ENCODE peak calls at places on chromosomes 3 and 15, in seven cellular contexts. L is GM23248, F is A549, A is PC-9, T is HCT116, D is K562, U is breast epithelium. P is an unnamed sample. For H3K4me1, the result is how much of the 10 kb centered on the place peaks cover.

GRCh38 chr15:85380860-85381535 is 595 bp downstream of the AKAP13 start:
- DNase-seq in L (peak), F (no peak), A (peak), T (no peak), D (peak), U (peak), P (peak)

GRCh38 chr15:77550275-77551251 is 82.1 kb downstream of the LINGO1 start:
- DNase-seq in L (no peak), F (no peak), A (no peak), T (no peak), D (no peak), U (no peak), P (no peak)

GRCh38 chr3:159907828-159908227 is 80.8 kb upstream of the IL12A start:
- DNase-seq in L (no peak), F (no peak), A (no peak), T (no peak), D (no peak), U (no peak), P (no peak)

GRCh38 chr3:23666818-23667217 is 138.9 kb upstream of the UBE2E1 start:
- DNase-seq in L (no peak), F (no peak), A (no peak), T (no peak), D (no peak), U (no peak), P (no peak)

GRCh38 chr15:57741089-57741488 is 34.6 kb downstream of the POLR2M start:
- DNase-seq in L (no peak), F (no peak), A (no peak), T (no peak), D (no peak), U (no peak), P (no peak)

GRCh38 chr3:127970966-127971592 is 56.0 kb downstream of the KBTBD12 start:
- DNase-seq in L (peak), F (peak), A (peak), T (peak), D (peak), U (no peak), P (peak)

GRCh38 chr3:70840106-70840870 is 527.9 kb upstream of the MDFIC2 start:
- DNase-seq in L (no peak), F (no peak), A (no peak), T (no peak), D (no peak), U (no peak), P (no peak)

GRCh38 chr15:94523873-94524272 is 292.5 kb downstream of the MCTP2 start:
- DNase-seq in L (no peak), F (no peak), A (no peak), T (no peak), D (no peak), U (no peak), P (no peak)

GRCh38 chr15:50162988-50163718 is 18.8 kb upstream of the SLC27A2 start:
- DNase-seq in L (no peak), F (peak), A (peak), T (peak), D (no peak), U (no peak), P (no peak)

GRCh38 chr3:40309925-40310635 is 573 bp downstream of the EIF1B start:
- DNase-seq in L (peak), F (peak), A (no peak), T (no peak), D (peak), U (peak), P (peak)

GRCh38 chr3:156533205-156533604 is 21.7 kb downstream of the SSR3 start:
- DNase-seq in L (no peak), F (no peak), A (no peak), T (no peak), D (no peak), U (no peak), P (no peak)

GRCh38 chr3:52225452-52226228 is at the start of gene TLR9:
- DNase-seq in L (no peak), F (no peak), A (no peak), T (no peak), D (no peak), U (no peak), P (no peak)

GRCh38 chr15:75904241-75904631 is 558 bp downstream of the FBXO22 start:
- DNase-seq in L (peak), F (peak), A (no peak), T (no peak), D (no peak), U (no peak), P (no peak)

GRCh38 chr3:116586285-116586944 is 123.2 kb upstream of the TUSC7 start:
- DNase-seq in L (no peak), F (no peak), A (no peak), T (no peak), D (no peak), U (no peak), P (no peak)

GRCh38 chr3:112253301-112253971 is 40.6 kb downstream of the SLC9C1 start:
- DNase-seq in L (no peak), F (no peak), A (no peak), T (no peak), D (no peak), U (no peak), P (no peak)

GRCh38 chr3:100184960-100185566 is 70.8 kb upstream of the FILIP1L start:
- DNase-seq in L (peak), F (no peak), A (no peak), T (no peak), D (no peak), U (no peak), P (no peak)

GRCh38 chr3:67635806-67636205 is 18.6 kb downstream of the SUCLG2 start:
- DNase-seq in L (peak), F (no peak), A (no peak), T (no peak), D (no peak), U (no peak), P (no peak)

GRCh38 chr3:155745795-155746550 is 1.1 kb upstream of the PLCH1 start:
- DNase-seq in L (peak), F (peak), A (no peak), T (peak), D (peak), U (no peak), P (no peak)

GRCh38 chr3:188524057-188524456 is 370.1 kb downstream of the LPP start:
- DNase-seq in L (no peak), F (no peak), A (no peak), T (no peak), D (no peak), U (no peak), P (no peak)

GRCh38 chr3:126152458-126152857 is 27.9 kb downstream of the ALDH1L1 start:
- DNase-seq in L (no peak), F (no peak), A (no peak), T (no peak), D (no peak), U (no peak), P (no peak)

GRCh38 chr3:81723732-81724313 is 37.6 kb downstream of the GBE1 start:
- DNase-seq in L (peak), F (peak), A (no peak), T (no peak), D (peak), U (no peak), P (no peak)

GRCh38 chr15:33454346-33454745 is 143.6 kb downstream of the RYR3 start:
- DNase-seq in L (no peak), F (no peak), A (no peak), T (no peak), D (no peak), U (no peak), P (no peak)

GRCh38 chr15:85499498-85499897 is 119.1 kb downstream of the AKAP13 start:
- DNase-seq in L (no peak), F (no peak), A (no peak), T (no peak), D (no peak), U (no peak), P (no peak)

GRCh38 chr15:87619161-87619960 is 637.2 kb downstream of the NTRK3 start:
- DNase-seq in L (peak), F (peak), A (peak), T (no peak), D (peak), U (no peak), P (no peak)

GRCh38 chr3:114005406-114005987 is 50.8 kb downstream of the CCDC191 start:
- DNase-seq in L (no peak), F (no peak), A (no peak), T (no peak), D (no peak), U (no peak), P (no peak)

GRCh38 chr3:108102420-108103039 is 11.7 kb upstream of the CD47 start:
- DNase-seq in L (no peak), F (no peak), A (no peak), T (no peak), D (no peak), U (no peak), P (no peak)

GRCh38 chr3:125163739-125164601 is 48.6 kb downstream of the SLC12A8 start:
- DNase-seq in L (peak), F (peak), A (peak), T (no peak), D (peak), U (no peak), P (no peak)

GRCh38 chr3:181326637-181327223 is 337.2 kb upstream of the DNAJC19 start:
- DNase-seq in L (peak), F (peak), A (no peak), T (peak), D (peak), U (no peak), P (no peak)

GRCh38 chr3:33717866-33718594 is at the start of gene CLASP2:
- DNase-seq in L (peak), F (peak), A (peak), T (peak), D (peak), U (peak), P (peak)

GRCh38 chr3:42347928-42348327 is 62.5 kb downstream of the LYZL4 start:
- DNase-seq in L (no peak), F (no peak), A (no peak), T (no peak), D (no peak), U (no peak), P (no peak)

GRCh38 chr3:30428251-30428650 is 178.2 kb upstream of the TGFBR2 start:
- DNase-seq in L (peak), F (no peak), A (no peak), T (no peak), D (no peak), U (no peak), P (no peak)

GRCh38 chr3:1007890-1008289 is 84.9 kb upstream of the CNTN6 start:
- DNase-seq in L (peak), F (no peak), A (no peak), T (no peak), D (no peak), U (no peak), P (no peak)

GRCh38 chr3:78977073-78977472 is 790.7 kb downstream of the ROBO1 start:
- DNase-seq in L (peak), F (no peak), A (no peak), T (no peak), D (no peak), U (no peak), P (no peak)

GRCh38 chr15:38398134-38398533 is 55.8 kb upstream of the FAM98B start:
- DNase-seq in L (peak), F (peak), A (no peak), T (peak), D (no peak), U (no peak), P (peak)

GRCh38 chr15:38406451-38406850 is 47.5 kb upstream of the FAM98B start:
- DNase-seq in L (peak), F (no peak), A (no peak), T (no peak), D (no peak), U (no peak), P (no peak)

GRCh38 chr15:38401716-38402115 is 52.2 kb upstream of the FAM98B start:
- DNase-seq in L (peak), F (no peak), A (no peak), T (no peak), D (no peak), U (no peak), P (no peak)

DNA sequence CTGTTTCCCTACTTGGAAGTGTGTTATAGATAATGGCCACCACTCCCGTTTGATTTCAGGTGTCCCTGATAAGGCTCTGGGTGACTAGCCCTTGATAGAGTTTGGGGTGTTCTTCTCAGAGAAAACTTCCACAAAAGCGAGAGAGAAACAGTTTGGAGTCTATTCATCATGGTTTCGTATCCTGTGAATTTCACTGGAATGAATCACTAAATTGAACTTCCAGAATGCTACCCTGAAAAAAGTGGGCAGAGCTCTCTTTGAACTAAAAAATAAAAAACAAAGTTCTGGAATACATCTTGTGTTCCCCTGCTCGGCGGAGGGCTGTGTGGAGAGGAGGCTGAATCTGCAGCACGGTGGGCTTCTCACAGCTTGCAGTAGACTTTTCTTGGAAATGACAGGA is 52.8 kb upstream of the FAM98B start:
- DNase-seq in L (peak), F (no peak), A (no peak), T (no peak), D (no peak), U (no peak), P (no peak)
- H3K4me3 ChIP-seq in L (peak), F (no peak), A (no peak), T (no peak), D (no peak), U (no peak), P (no peak)

GRCh38 chr3:153679711-153680110 is 441.5 kb upstream of the ARHGEF26 start:
- DNase-seq in L (no peak), F (no peak), A (no peak), T (no peak), D (no peak), U (no peak), P (no peak)
- H3K27ac ChIP-seq in L (no peak), F (no peak), A (no peak), T (no peak), D (no peak), U (no peak), P (no peak)

DNA sequence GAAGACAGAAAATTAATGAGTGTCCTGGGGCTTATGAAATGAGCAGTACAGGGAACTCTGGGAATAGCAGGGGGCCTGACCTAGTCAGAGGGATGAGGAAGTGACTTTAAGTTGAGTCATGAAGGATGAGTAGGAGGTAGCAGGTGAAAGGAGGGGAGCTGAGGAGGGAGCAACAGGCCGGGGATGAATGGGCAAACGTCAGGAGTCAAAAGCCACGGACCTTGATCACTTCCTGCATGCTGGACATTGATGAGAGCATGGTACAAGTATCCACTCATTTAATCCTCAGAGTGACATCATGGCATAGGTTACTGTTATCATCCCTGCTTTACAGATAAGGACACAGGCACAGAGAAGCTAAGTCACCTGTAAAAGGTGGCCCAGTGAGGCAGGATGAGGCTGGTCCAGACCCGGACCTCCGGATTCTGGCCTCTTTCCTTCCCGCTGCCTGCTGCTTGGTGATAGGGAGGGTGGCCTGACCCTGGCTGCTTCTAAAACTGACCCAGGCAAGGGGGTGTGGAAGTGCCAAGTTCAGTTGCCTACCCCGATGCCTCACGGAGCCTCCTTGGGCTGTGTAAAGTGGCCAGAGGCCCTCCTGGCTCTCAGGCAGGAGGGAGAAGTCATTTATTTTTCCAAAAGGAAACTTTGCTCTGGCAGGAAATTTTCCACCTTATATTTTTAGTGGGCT is 7.6 kb downstream of the CORO2B start:
- DNase-seq in L (peak), F (peak), A (peak), T (peak), D (no peak), U (no peak), P (peak)
- H3K4me1 ChIP-seq in L (half or more), F (under half), A (under half), T (half or more), D (under half), U (under half), P (under half)

GRCh38 chr15:88765212-88765611 is 38.0 kb upstream of the ACAN start:
- DNase-seq in L (no peak), F (no peak), A (no peak), T (no peak), D (no peak), U (no peak), P (no peak)

GRCh38 chr15:88764448-88764847 is 38.8 kb upstream of the ACAN start:
- DNase-seq in L (no peak), F (no peak), A (no peak), T (no peak), D (no peak), U (no peak), P (no peak)

DNA sequence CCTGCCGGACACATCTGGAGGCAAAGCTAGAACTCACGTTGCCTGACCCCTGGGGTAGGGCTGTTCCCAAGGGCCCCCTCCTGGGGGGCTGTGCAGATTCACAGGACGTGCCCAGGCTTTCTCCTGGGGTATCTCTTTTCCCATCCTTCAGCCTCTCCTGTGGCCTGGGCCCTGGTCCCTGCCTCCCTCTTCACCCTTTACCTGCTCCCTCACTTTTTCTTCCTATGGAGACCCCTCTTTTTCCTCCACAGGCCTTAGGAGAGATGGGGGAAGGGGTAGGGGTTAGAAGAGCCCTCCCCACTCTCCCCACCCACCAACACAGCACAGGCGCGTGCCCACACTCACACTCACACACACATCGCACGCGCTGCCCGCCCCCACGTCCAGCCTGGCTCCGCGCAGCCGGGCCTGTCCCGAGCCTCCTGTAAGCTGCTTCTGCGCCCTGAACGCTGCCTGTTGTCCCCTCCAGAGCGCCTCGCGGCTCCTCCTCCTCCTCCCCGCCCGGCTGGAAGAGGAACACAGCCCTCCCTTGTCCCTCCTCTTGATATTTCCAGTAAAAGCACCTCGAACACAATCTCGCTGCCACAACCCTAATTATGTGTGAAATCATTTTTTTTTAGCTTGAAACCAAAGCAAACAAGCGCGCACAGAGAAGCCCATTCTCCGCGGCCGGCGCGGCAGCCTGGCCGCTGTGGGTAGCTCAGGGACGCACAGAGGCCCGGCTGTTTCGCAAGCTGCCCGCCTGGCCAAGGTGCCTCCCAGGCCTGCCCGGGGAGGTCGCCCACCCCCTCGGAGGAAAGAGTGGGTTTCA is 33.9 kb upstream of the ACAN start:
- DNase-seq in L (peak), F (no peak), A (no peak), T (no peak), D (no peak), U (no peak), P (no peak)
- H3K4me3 ChIP-seq in L (peak), F (no peak), A (no peak), T (no peak), D (no peak), U (no peak), P (peak)

GRCh38 chr3:10981961-10982360 is 10.6 kb upstream of the SLC6A1 start:
- DNase-seq in L (peak), F (no peak), A (no peak), T (no peak), D (no peak), U (no peak), P (no peak)

GRCh38 chr3:10984371-10984896 is 8.1 kb upstream of the SLC6A1 start:
- DNase-seq in L (no peak), F (no peak), A (no peak), T (no peak), D (no peak), U (no peak), P (no peak)

GRCh38 chr3:10981031-10981430 is 11.5 kb upstream of the SLC6A1 start:
- DNase-seq in L (no peak), F (no peak), A (no peak), T (no peak), D (no peak), U (no peak), P (no peak)

GRCh38 chr3:10983219-10983916 is 9.2 kb upstream of the SLC6A1 start:
- DNase-seq in L (peak), F (peak), A (no peak), T (peak), D (peak), U (no peak), P (no peak)

GRCh38 chr3:10982782-10983181 is 9.8 kb upstream of the SLC6A1 start:
- DNase-seq in L (no peak), F (no peak), A (peak), T (peak), D (no peak), U (no peak), P (no peak)
- H3K27ac ChIP-seq in L (no peak), F (no peak), A (no peak), T (no peak), D (no peak), U (no peak), P (no peak)

GRCh38 chr3:50353231-50354004 is 2.8 kb downstream of the CYB561D2 start:
- DNase-seq in L (no peak), F (no peak), A (no peak), T (no peak), D (no peak), U (no peak), P (no peak)

GRCh38 chr3:50354186-50354764 is 3.6 kb downstream of the CYB561D2 start:
- DNase-seq in L (no peak), F (no peak), A (no peak), T (no peak), D (no peak), U (no peak), P (no peak)

GRCh38 chr3:50350527-50351317 is at the start of the genes CYB561D2 and NPRL2:
- DNase-seq in L (peak), F (peak), A (peak), T (peak), D (peak), U (peak), P (peak)

GRCh38 chr3:50351318-50351687 is 641 bp downstream of the CYB561D2 start:
- DNase-seq in L (no peak), F (no peak), A (no peak), T (no peak), D (no peak), U (no peak), P (no peak)

GRCh38 chr3:50352762-50353161 is 2.1 kb downstream of the CYB561D2 start:
- DNase-seq in L (peak), F (peak), A (peak), T (no peak), D (no peak), U (no peak), P (no peak)
- H3K4me1 ChIP-seq in L (under half), F (under half), A (under half), T (under half), D (under half), U (under half), P (under half)

GRCh38 chr3:132486086-132486485 is 68.8 kb downstream of the DNAJC13 start:
- DNase-seq in L (peak), F (peak), A (no peak), T (no peak), D (no peak), U (no peak), P (no peak)
- H3K4me3 ChIP-seq in L (peak), F (no peak), A (no peak), T (no peak), D (no peak), U (no peak), P (no peak)

GRCh38 chr3:48435223-48435595 is 4.7 kb downstream of the CCDC51 start:
- DNase-seq in L (no peak), F (no peak), A (no peak), T (no peak), D (no peak), U (no peak), P (no peak)
- H3K27ac ChIP-seq in L (no peak), F (no peak), A (peak), T (peak), D (no peak), U (peak), P (peak)